ENCODE peak calls at places on chromosomes 11 and 22, in nine cellular contexts. P is HuH-7.5; Z is occipital lobe; V is HS-27A; Y is 8988T; S is stimulated activated CD8-positive, alpha-beta memory T cell treated with anti-CD3 and anti-CD28 coated beads, Interleukin-2, amount 100 ng/mL, for 48 hours; M is activated T-helper 9 cell treated with anti-CD3 and anti-CD28 coated beads, Interleukin-2, amount 50 U/mL, for 16 hours; L is CD8-positive, alpha-beta T cell; H is T follicular helper cell. G is an unnamed sample.

GRCh38 chr11:64120951-64121569 is 44.9 kb downstream of the MACROD1 start:
- DNase-seq in H (no peak), V (peak), M (no peak), S (no peak), Z (no peak), L (no peak), P (no peak), Y (no peak), G (no peak)

GRCh38 chr22:36937319-36938027 is 24.0 kb downstream of the CSF2RB start:
- DNase-seq in V (no peak), Z (no peak), P (no peak), M (no peak), L (no peak), H (no peak), Y (no peak), S (no peak), G (no peak)

GRCh38 chr11:32847511-32847910 is 17.8 kb downstream of the PRRG4 start:
- DNase-seq in V (no peak), M (no peak), H (no peak), Y (no peak), S (no peak), L (no peak), Z (no peak), P (no peak), G (no peak)

GRCh38 chr22:30325724-30326703 is 727 bp downstream of the TBC1D10A start:
- DNase-seq in Z (no peak), L (no peak), P (peak), M (no peak), S (no peak), Y (peak), H (peak), V (no peak), G (no peak)

GRCh38 chr11:29634248-29634647 is 382.6 kb downstream of the KCNA4 start:
- DNase-seq in L (no peak), V (no peak), S (no peak), M (no peak), P (no peak), Y (no peak), H (no peak), Z (no peak), G (no peak)

GRCh38 chr22:39999144-39999757 is 4.5 kb downstream of the FAM83F start:
- DNase-seq in S (no peak), H (no peak), M (no peak), P (peak), Z (no peak), V (no peak), Y (no peak), L (no peak), G (no peak)

GRCh38 chr11:61793084-61793828 is 545 bp downstream of the FEN1 start:
- DNase-seq in S (no peak), V (no peak), H (no peak), Y (no peak), M (no peak), P (no peak), Z (no peak), L (no peak), G (no peak)

GRCh38 chr11:65639623-65640482 is 2.0 kb downstream of the SIPA1 start:
- DNase-seq in H (peak), M (peak), S (peak), Y (no peak), P (no peak), V (no peak), Z (no peak), L (peak), G (peak)

GRCh38 chr22:33677536-33677935 is 242.7 kb downstream of the LARGE1 start:
- DNase-seq in Z (no peak), P (no peak), M (no peak), Y (no peak), L (no peak), H (no peak), V (no peak), S (no peak), G (no peak)

GRCh38 chr11:23236846-23237550 is 376.7 kb upstream of the CCDC179 start:
- DNase-seq in P (no peak), Z (no peak), V (peak), Y (no peak), S (no peak), L (no peak), H (no peak), M (no peak), G (no peak)

GRCh38 chr22:49307870-49308269 is 519.8 kb downstream of the BRD1 start:
- DNase-seq in L (no peak), S (no peak), M (no peak), Z (no peak), Y (no peak), P (no peak), V (no peak), H (no peak), G (no peak)

GRCh38 chr22:42683599-42684283 is 34.5 kb upstream of the CYB5R3 start:
- DNase-seq in H (no peak), Z (no peak), L (no peak), P (no peak), M (no peak), S (no peak), V (no peak), Y (no peak), G (no peak)

GRCh38 chr11:18383388-18384156 is 10.8 kb upstream of the LDHA start:
- DNase-seq in P (peak), H (peak), M (peak), Y (peak), S (peak), Z (peak), L (peak), V (peak), G (peak)

GRCh38 chr11:45774786-45775185 is 30.2 kb upstream of the SLC35C1 start:
- DNase-seq in V (no peak), M (no peak), S (no peak), Z (no peak), P (no peak), L (no peak), H (no peak), Y (no peak), G (no peak)

GRCh38 chr11:15818132-15818842 is 538.1 kb downstream of the SOX6 start:
- DNase-seq in H (no peak), V (no peak), Y (no peak), S (no peak), Z (no peak), M (no peak), L (no peak), P (no peak), G (no peak)

GRCh38 chr11:118691926-118692830 is 12.7 kb upstream of the TREH start:
- DNase-seq in M (peak), Y (no peak), V (no peak), L (peak), S (peak), Z (no peak), H (peak), P (no peak), G (peak)

GRCh38 chr22:26986884-26987283 is 329.5 kb downstream of the MIAT start:
- DNase-seq in Y (no peak), Z (no peak), S (no peak), H (no peak), P (no peak), V (no peak), L (no peak), M (no peak), G (no peak)

GRCh38 chr22:39997939-39998726 is 3.4 kb downstream of the FAM83F start:
- DNase-seq in H (no peak), Y (no peak), V (no peak), P (peak), M (no peak), Z (no peak), L (no peak), S (no peak), G (no peak)

GRCh38 chr22:24498826-24499225 is 3.7 kb downstream of the UPB1 start:
- DNase-seq in L (no peak), S (no peak), H (no peak), M (no peak), Z (no peak), Y (no peak), V (no peak), P (no peak), G (no peak)

GRCh38 chr22:45834241-45834640 is 142.7 kb downstream of the WNT7B start:
- DNase-seq in Z (no peak), H (no peak), L (no peak), S (no peak), M (no peak), Y (no peak), V (no peak), P (no peak), G (no peak)

GRCh38 chr11:73137942-73138274 is 4.2 kb downstream of the FCHSD2 start:
- DNase-seq in S (no peak), L (no peak), P (no peak), V (no peak), Y (no peak), M (no peak), H (no peak), Z (no peak), G (no peak)

GRCh38 chr22:36808611-36809344 is 8.1 kb downstream of the PVALB start:
- DNase-seq in V (no peak), L (no peak), Z (no peak), S (no peak), M (no peak), Y (no peak), H (no peak), P (no peak), G (no peak)

GRCh38 chr11:114169321-114169749 is 109.8 kb downstream of the ZBTB16 start:
- DNase-seq in Z (no peak), H (no peak), S (no peak), P (no peak), M (no peak), Y (no peak), L (no peak), V (no peak), G (no peak)

GRCh38 chr11:43921561-43922294 is 20.7 kb upstream of the C11orf96 start:
- DNase-seq in Z (no peak), S (no peak), H (no peak), M (no peak), V (no peak), P (no peak), L (no peak), Y (no peak), G (no peak)

G was measured in GDM1.